ENCODE peak calls at places on chromosomes 13 and 19, in eight cellular contexts. W, I, Q, J, L, D, T and E are unnamed samples.

GRCh38 chr13:46341112-46341711 is 45.8 kb downstream of the RUBCNL start:
- DNase-seq in L (no peak), W (no peak), J (peak; percentile 85), Q (peak; percentile 54), D (peak; percentile 87), I (no peak), T (no peak), E (no peak)

GRCh38 chr19:18112989-18113478 is 15.5 kb downstream of the MAST3 start:
- DNase-seq in D (peak; percentile 73), W (peak; percentile 95), Q (peak; percentile 72), J (peak; percentile 89), T (peak; percentile 71), I (peak; percentile 85), L (peak; percentile 90), E (peak; percentile 74)

GRCh38 chr19:50723069-50723468 is at the start of gene CLEC11A:
- DNase-seq in W (no peak), I (peak; percentile 73), J (peak; percentile 95), D (peak; percentile 52), Q (no peak), L (peak; percentile 26), T (no peak), E (no peak)

GRCh38 chr19:38290631-38291147 is 13.4 kb upstream of the C19orf33 start:
- DNase-seq in J (peak; percentile 93), Q (no peak), L (peak; percentile 94), T (no peak), W (no peak), D (peak; percentile 90), I (no peak), E (no peak)

GRCh38 chr19:4052114-4052992 is 14.3 kb downstream of the ZBTB7A start:
- DNase-seq in J (peak; percentile 51), L (peak; percentile 76), T (no peak), W (no peak), D (no peak), I (peak; percentile 77), Q (no peak), E (no peak)

GRCh38 chr13:59680429-59681024 is 483.2 kb downstream of the DIAPH3 start:
- DNase-seq in L (no peak), D (no peak), W (no peak), J (peak; percentile 56), Q (no peak), I (no peak), T (no peak), E (no peak)

GRCh38 chr19:38020331-38020730 is 113.3 kb downstream of the SIPA1L3 start:
- DNase-seq in W (no peak), J (no peak), L (no peak), I (no peak), D (no peak), T (no peak), Q (no peak), E (no peak)

GRCh38 chr13:77001963-77002587 is 10.2 kb downstream of the CLN5 start:
- DNase-seq in T (no peak), D (no peak), J (peak; percentile 40), I (no peak), Q (no peak), W (no peak), L (no peak), E (no peak)

GRCh38 chr19:662207-662961 is 630 bp downstream of the RNF126 start:
- DNase-seq in J (peak; percentile 62), D (no peak), T (no peak), L (peak; percentile 71), I (no peak), W (no peak), Q (peak; percentile 61), E (no peak)

GRCh38 chr19:35363001-35363590 is 4.8 kb downstream of the FFAR3 start:
- DNase-seq in W (no peak), L (no peak), I (no peak), D (no peak), J (no peak), Q (no peak), T (no peak), E (no peak)
- TF ChIP-seq CTCF in W (no peak), L (no peak), I (no peak), D (no peak), J (no peak), Q (no peak), T (no peak), E (no peak)

GRCh38 chr13:30111810-30112209 is 195.5 kb downstream of the KATNAL1 start:
- DNase-seq in L (no peak), D (no peak), T (peak; percentile 35), I (no peak), J (peak; percentile 19), Q (no peak), W (no peak), E (no peak)
- TF ChIP-seq CTCF in L (no peak), D (peak; percentile 65), T (no peak), I (no peak), J (peak; percentile 11), Q (peak; percentile 50), W (no peak), E (no peak)

GRCh38 chr19:34560229-34560628 is 78.7 kb downstream of the WTIP start:
- DNase-seq in I (no peak), J (no peak), D (no peak), Q (no peak), L (no peak), W (no peak), T (no peak), E (no peak)

GRCh38 chr19:34559045-34559444 is 77.5 kb downstream of the WTIP start:
- DNase-seq in L (peak; percentile 79), I (no peak), Q (no peak), T (no peak), W (no peak), J (no peak), D (no peak), E (no peak)

GRCh38 chr19:34549833-34550232 is 68.3 kb downstream of the WTIP start:
- DNase-seq in W (no peak), D (no peak), L (no peak), I (no peak), T (no peak), Q (no peak), J (no peak), E (no peak)

GRCh38 chr19:34556500-34556899 is 74.9 kb downstream of the WTIP start:
- DNase-seq in W (peak; percentile 49), I (no peak), J (peak; percentile 26), T (no peak), L (peak; percentile 79), D (peak; percentile 34), Q (no peak), E (no peak)

GRCh38 chr19:34555447-34555846 is 73.9 kb downstream of the WTIP start:
- DNase-seq in W (no peak), Q (no peak), D (peak; percentile 25), I (no peak), J (peak; percentile 8), T (peak; percentile 18), L (peak; percentile 53), E (no peak)
- TF ChIP-seq CTCF in W (peak; percentile 28), Q (peak; percentile 43), D (peak; percentile 29), I (no peak), J (no peak), T (peak; percentile 15), L (peak; percentile 9), E (no peak)

GRCh38 chr13:26007261-26007765 is 44.5 kb downstream of the SHISA2 start:
- DNase-seq in D (no peak), W (no peak), L (no peak), Q (no peak), J (no peak), T (no peak), I (no peak), E (no peak)
- TF ChIP-seq CTCF in D (no peak), W (no peak), L (no peak), Q (no peak), J (no peak), T (no peak), I (no peak), E (no peak)

GRCh38 chr13:36357692-36358091 is 11.5 kb upstream of the SPART start:
- DNase-seq in D (no peak), Q (no peak), J (peak; percentile 30), I (peak; percentile 77), T (no peak), L (peak; percentile 16), W (no peak), E (no peak)
- TF ChIP-seq CTCF in D (no peak), Q (no peak), J (no peak), I (no peak), T (no peak), L (no peak), W (no peak), E (no peak)

GRCh38 chr19:48990400-48990799 is 2.7 kb downstream of the GYS1 start:
- DNase-seq in Q (no peak), D (no peak), T (no peak), W (no peak), L (no peak), J (no peak), I (no peak), E (no peak)
- TF ChIP-seq CTCF in Q (no peak), D (no peak), T (no peak), W (no peak), L (no peak), J (no peak), I (no peak), E (no peak)

DNA sequence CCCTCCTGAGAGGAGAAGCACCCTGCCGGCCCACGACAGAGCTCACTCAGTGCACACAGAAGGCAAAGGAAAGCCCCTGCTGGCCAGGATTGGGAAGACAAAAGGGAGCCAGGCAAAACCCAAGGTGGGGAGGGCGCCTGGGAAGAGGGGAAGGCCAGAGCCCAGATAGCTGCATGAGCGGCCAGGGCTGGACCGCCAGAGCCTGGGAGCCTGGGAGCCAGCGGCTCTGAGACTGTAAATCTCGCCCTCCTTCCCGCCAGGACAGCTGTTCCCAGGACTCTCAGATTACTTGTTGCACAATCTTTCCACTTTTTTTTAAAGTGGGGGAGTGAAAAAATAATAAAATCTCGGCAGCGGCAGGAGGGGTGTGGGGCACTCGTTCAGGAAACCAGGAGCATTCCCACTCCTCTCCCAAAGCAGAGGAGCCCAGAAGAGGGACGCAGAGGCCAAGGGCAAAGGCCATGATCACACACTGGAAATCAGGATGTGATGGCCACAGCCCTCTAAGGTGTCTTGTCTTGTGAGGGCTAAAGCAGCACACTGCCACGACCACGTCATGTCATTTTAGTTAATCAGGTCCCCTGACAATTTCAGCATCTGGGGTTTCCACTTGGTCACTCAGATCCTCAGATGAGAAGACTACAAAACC is 19.6 kb upstream of the EPHX3 start:
- DNase-seq in L (peak; percentile 60), W (peak; percentile 74), I (no peak), D (peak; percentile 92), T (peak; percentile 58), J (peak; percentile 93), Q (no peak), E (peak; percentile 31)
- TF ChIP-seq CTCF in L (peak; percentile 37), W (peak; percentile 53), I (peak; percentile 40), D (peak; percentile 80), T (no peak), J (peak; percentile 68), Q (no peak), E (no peak)

GRCh38 chr13:32378012-32378411 is 49.9 kb downstream of the N4BP2L1 start:
- DNase-seq in T (no peak), L (no peak), J (no peak), I (no peak), D (no peak), Q (no peak), W (no peak), E (no peak)
- TF ChIP-seq CTCF in T (no peak), L (no peak), J (no peak), I (no peak), D (no peak), Q (no peak), W (no peak), E (no peak)

GRCh38 chr19:15025237-15025636 is 24.0 kb upstream of the CASP14 start:
- DNase-seq in T (peak; percentile 31), Q (no peak), J (no peak), W (no peak), D (no peak), I (no peak), L (peak; percentile 54), E (no peak)
- TF ChIP-seq CTCF in T (peak; percentile 10), Q (peak; percentile 43), J (no peak), W (no peak), D (no peak), I (peak; percentile 18), L (peak; percentile 40), E (no peak)